ENCODE peak calls at places on chromosome 17, in eight cellular contexts. One of them, this sample, is unnamed.
A peak's percentile ranks its signal among the peaks of the same experiment; 100 is the strongest.

GRCh38 chr17:72069744-72070143 is 51.1 kb upstream of the SOX9 start:
- DNase-seq in CD8-positive, alpha-beta T cell: no peak
- DNase-seq in ascending aorta: no peak
- DNase-seq in substantia nigra: no peak
- DNase-seq in neural progenitor cell: no peak
- DNase-seq in GM23248: no peak
- DNase-seq in Panc1: no peak
- DNase-seq in CD8-positive, alpha-beta memory T cell: no peak
- DNase-seq in this sample: no peak

GRCh38 chr17:4759776-4760236 is 11.9 kb upstream of the TM4SF5 start:
- DNase-seq in ascending aorta: no peak
- DNase-seq in CD8-positive, alpha-beta T cell: no peak
- DNase-seq in neural progenitor cell: no peak
- DNase-seq in GM23248: no peak
- DNase-seq in CD8-positive, alpha-beta memory T cell: no peak
- DNase-seq in Panc1: no peak
- DNase-seq in substantia nigra: no peak
- DNase-seq in this sample: no peak

GRCh38 chr17:60231234-60231633 is 81.5 kb downstream of the CA4 start:
- DNase-seq in CD8-positive, alpha-beta memory T cell: no peak
- DNase-seq in CD8-positive, alpha-beta T cell: no peak
- DNase-seq in Panc1: no peak
- DNase-seq in ascending aorta: no peak
- DNase-seq in substantia nigra: no peak
- DNase-seq in neural progenitor cell: peak; percentile 4
- DNase-seq in GM23248: peak; percentile 62
- DNase-seq in this sample: no peak

GRCh38 chr17:28545787-28546415 is 6.5 kb downstream of the UNC119 start:
- DNase-seq in CD8-positive, alpha-beta T cell: no peak
- DNase-seq in CD8-positive, alpha-beta memory T cell: no peak
- DNase-seq in neural progenitor cell: no peak
- DNase-seq in GM23248: no peak
- DNase-seq in substantia nigra: no peak
- DNase-seq in ascending aorta: no peak
- DNase-seq in Panc1: no peak
- DNase-seq in this sample: no peak

GRCh38 chr17:12789075-12789975 is at the start of gene ARHGAP44:
- DNase-seq in substantia nigra: peak; percentile 41
- DNase-seq in neural progenitor cell: peak; percentile 90
- DNase-seq in CD8-positive, alpha-beta T cell: no peak
- DNase-seq in ascending aorta: no peak
- DNase-seq in CD8-positive, alpha-beta memory T cell: no peak
- DNase-seq in GM23248: peak; percentile 76
- DNase-seq in Panc1: no peak
- DNase-seq in this sample: peak; percentile 12

GRCh38 chr17:3004150-3004801 is 59.1 kb downstream of the OR1D5 start:
- DNase-seq in ascending aorta: peak; percentile 99
- DNase-seq in Panc1: peak; percentile 61
- DNase-seq in CD8-positive, alpha-beta memory T cell: peak; percentile 71
- DNase-seq in substantia nigra: peak; percentile 99
- DNase-seq in GM23248: peak; percentile 98
- DNase-seq in CD8-positive, alpha-beta T cell: peak; percentile 60
- DNase-seq in neural progenitor cell: no peak
- DNase-seq in this sample: peak; percentile 73

GRCh38 chr17:60792250-60792898 is 114.7 kb downstream of the BCAS3 start:
- DNase-seq in CD8-positive, alpha-beta memory T cell: no peak
- DNase-seq in neural progenitor cell: no peak
- DNase-seq in ascending aorta: peak; percentile 12
- DNase-seq in GM23248: peak; percentile 41
- DNase-seq in substantia nigra: no peak
- DNase-seq in Panc1: no peak
- DNase-seq in CD8-positive, alpha-beta T cell: no peak
- DNase-seq in this sample: no peak

GRCh38 chr17:17419621-17420020 is 57.2 kb upstream of the MED9 start:
- DNase-seq in Panc1: no peak
- DNase-seq in neural progenitor cell: no peak
- DNase-seq in CD8-positive, alpha-beta T cell: no peak
- DNase-seq in GM23248: no peak
- DNase-seq in CD8-positive, alpha-beta memory T cell: no peak
- DNase-seq in substantia nigra: peak; percentile 76
- DNase-seq in ascending aorta: no peak
- DNase-seq in this sample: no peak

GRCh38 chr17:79633937-79634813 is 23.3 kb upstream of the RBFOX3 start:
- DNase-seq in Panc1: no peak
- DNase-seq in neural progenitor cell: no peak
- DNase-seq in substantia nigra: no peak
- DNase-seq in ascending aorta: no peak
- DNase-seq in CD8-positive, alpha-beta T cell: no peak
- DNase-seq in CD8-positive, alpha-beta memory T cell: peak; percentile 7
- DNase-seq in GM23248: no peak
- DNase-seq in this sample: no peak

GRCh38 chr17:77365584-77366186 is 224.9 kb downstream of the SEC14L1 start:
- DNase-seq in neural progenitor cell: no peak
- DNase-seq in GM23248: peak; percentile 93
- DNase-seq in Panc1: no peak
- DNase-seq in ascending aorta: peak; percentile 68
- DNase-seq in substantia nigra: peak; percentile 58
- DNase-seq in CD8-positive, alpha-beta T cell: peak; percentile 44
- DNase-seq in CD8-positive, alpha-beta memory T cell: peak; percentile 50
- DNase-seq in this sample: no peak

GRCh38 chr17:60102632-60103047 is 23.9 kb upstream of the HEATR6 start:
- DNase-seq in ascending aorta: no peak
- DNase-seq in substantia nigra: peak; percentile 19
- DNase-seq in GM23248: peak; percentile 78
- DNase-seq in CD8-positive, alpha-beta T cell: no peak
- DNase-seq in CD8-positive, alpha-beta memory T cell: no peak
- DNase-seq in Panc1: no peak
- DNase-seq in neural progenitor cell: no peak
- DNase-seq in this sample: no peak

GRCh38 chr17:29179232-29180036 is 764 bp downstream of the MYO18A start:
- DNase-seq in neural progenitor cell: peak; percentile 89
- DNase-seq in Panc1: no peak
- DNase-seq in CD8-positive, alpha-beta memory T cell: no peak
- DNase-seq in ascending aorta: no peak
- DNase-seq in substantia nigra: peak; percentile 46
- DNase-seq in GM23248: peak; percentile 41
- DNase-seq in CD8-positive, alpha-beta T cell: no peak
- DNase-seq in this sample: peak; percentile 16

GRCh38 chr17:72126575-72127486 is 6.0 kb downstream of the SOX9 start:
- DNase-seq in substantia nigra: peak; percentile 20
- DNase-seq in CD8-positive, alpha-beta T cell: no peak
- DNase-seq in GM23248: peak; percentile 88
- DNase-seq in ascending aorta: no peak
- DNase-seq in CD8-positive, alpha-beta memory T cell: no peak
- DNase-seq in neural progenitor cell: no peak
- DNase-seq in Panc1: no peak
- DNase-seq in this sample: no peak

GRCh38 chr17:8861482-8862181 is 5.8 kb downstream of the PIK3R6 start:
- DNase-seq in substantia nigra: no peak
- DNase-seq in Panc1: no peak
- DNase-seq in CD8-positive, alpha-beta memory T cell: no peak
- DNase-seq in GM23248: no peak
- DNase-seq in neural progenitor cell: no peak
- DNase-seq in CD8-positive, alpha-beta T cell: no peak
- DNase-seq in ascending aorta: no peak
- DNase-seq in this sample: no peak

GRCh38 chr17:34099859-34100258 is 155.2 kb upstream of the CCL2 start:
- DNase-seq in neural progenitor cell: no peak
- DNase-seq in substantia nigra: no peak
- DNase-seq in CD8-positive, alpha-beta memory T cell: no peak
- DNase-seq in Panc1: no peak
- DNase-seq in GM23248: no peak
- DNase-seq in CD8-positive, alpha-beta T cell: no peak
- DNase-seq in ascending aorta: no peak
- DNase-seq in this sample: no peak

GRCh38 chr17:7538891-7539290 is 10.0 kb upstream of the TNFSF12 start:
- DNase-seq in ascending aorta: no peak
- DNase-seq in neural progenitor cell: no peak
- DNase-seq in GM23248: peak; percentile 23
- DNase-seq in Panc1: no peak
- DNase-seq in CD8-positive, alpha-beta memory T cell: no peak
- DNase-seq in CD8-positive, alpha-beta T cell: no peak
- DNase-seq in substantia nigra: no peak
- DNase-seq in this sample: no peak

GRCh38 chr17:50986989-50987660 is 121.0 kb upstream of the TOB1 start:
- DNase-seq in Panc1: no peak
- DNase-seq in GM23248: peak; percentile 80
- DNase-seq in CD8-positive, alpha-beta memory T cell: no peak
- DNase-seq in neural progenitor cell: no peak
- DNase-seq in substantia nigra: no peak
- DNase-seq in CD8-positive, alpha-beta T cell: no peak
- DNase-seq in ascending aorta: no peak
- DNase-seq in this sample: no peak

DNA sequence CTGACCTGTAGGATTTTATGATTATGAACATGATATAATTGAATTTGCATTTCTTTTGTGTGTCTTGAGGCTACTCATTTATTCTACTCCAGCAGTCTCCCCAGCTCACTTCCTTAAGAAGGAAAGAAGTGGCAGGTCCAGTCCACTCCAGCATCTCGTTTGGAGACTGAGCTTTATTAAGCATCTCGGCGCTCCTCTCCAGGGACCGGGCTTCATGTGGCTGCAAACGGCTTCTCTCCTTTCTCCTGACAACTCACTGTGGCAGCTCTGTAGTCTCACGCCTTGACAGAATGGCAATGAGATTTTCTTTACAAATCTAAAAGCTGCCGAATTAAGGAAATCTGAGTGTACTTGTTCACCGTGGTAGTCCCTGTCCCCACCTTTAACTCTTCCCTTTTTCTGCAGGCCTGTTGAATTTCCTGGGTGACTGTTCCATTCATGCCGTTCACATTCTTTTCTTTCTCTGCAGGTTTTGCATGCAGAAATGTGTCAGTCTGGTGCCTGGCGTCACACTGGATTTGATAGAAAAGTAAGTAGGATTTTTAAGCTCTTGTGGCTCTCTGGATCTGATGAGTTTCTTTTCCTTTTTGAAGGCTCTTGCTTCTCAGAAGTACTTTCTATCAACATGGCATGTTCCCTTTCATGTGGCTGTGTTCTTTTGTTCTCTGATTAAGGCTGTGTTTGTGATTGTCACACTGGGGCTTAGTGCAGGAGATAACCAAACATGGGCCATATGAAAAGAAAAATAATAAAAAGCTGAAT is 200.5 kb upstream of the CHMP6 start:
- DNase-seq in neural progenitor cell: no peak
- DNase-seq in ascending aorta: no peak
- DNase-seq in CD8-positive, alpha-beta T cell: no peak
- DNase-seq in CD8-positive, alpha-beta memory T cell: no peak
- DNase-seq in substantia nigra: no peak
- DNase-seq in Panc1: no peak
- DNase-seq in GM23248: peak; percentile 24
- DNase-seq in this sample: no peak
- H3K27ac ChIP-seq in neural progenitor cell: no peak overlapping the region
- H3K27ac ChIP-seq in ascending aorta: peak overlapping the region; percentile 9
- H3K27ac ChIP-seq in CD8-positive, alpha-beta T cell: peak overlapping the region; percentile 24
- H3K27ac ChIP-seq in CD8-positive, alpha-beta memory T cell: peak overlapping the region; percentile 48
- H3K27ac ChIP-seq in substantia nigra: peak overlapping the region; percentile 67
- H3K27ac ChIP-seq in Panc1: peak overlapping the region; percentile 96
- H3K27ac ChIP-seq in GM23248: peak overlapping the region; percentile 60
- H3K27ac ChIP-seq in this sample: no peak overlapping the region

GRCh38 chr17:75707096-75707720 is 14.1 kb upstream of the ITGB4 start:
- DNase-seq in substantia nigra: no peak
- DNase-seq in GM23248: peak; percentile 30
- DNase-seq in neural progenitor cell: no peak
- DNase-seq in CD8-positive, alpha-beta T cell: no peak
- DNase-seq in Panc1: no peak
- DNase-seq in ascending aorta: no peak
- DNase-seq in CD8-positive, alpha-beta memory T cell: no peak
- DNase-seq in this sample: no peak

GRCh38 chr17:75703591-75703990 is 17.7 kb upstream of the ITGB4 start:
- DNase-seq in CD8-positive, alpha-beta memory T cell: no peak
- DNase-seq in ascending aorta: no peak
- DNase-seq in substantia nigra: no peak
- DNase-seq in neural progenitor cell: no peak
- DNase-seq in CD8-positive, alpha-beta T cell: no peak
- DNase-seq in Panc1: no peak
- DNase-seq in GM23248: peak; percentile 40
- DNase-seq in this sample: no peak

GRCh38 chr17:75704963-75705875 is 16.0 kb upstream of the ITGB4 start:
- DNase-seq in CD8-positive, alpha-beta memory T cell: no peak
- DNase-seq in Panc1: no peak
- DNase-seq in GM23248: no peak
- DNase-seq in substantia nigra: no peak
- DNase-seq in neural progenitor cell: no peak
- DNase-seq in CD8-positive, alpha-beta T cell: no peak
- DNase-seq in ascending aorta: no peak
- DNase-seq in this sample: no peak

GRCh38 chr17:75703191-75703590 is 18.1 kb upstream of the ITGB4 start:
- DNase-seq in CD8-positive, alpha-beta memory T cell: no peak
- DNase-seq in CD8-positive, alpha-beta T cell: no peak
- DNase-seq in neural progenitor cell: no peak
- DNase-seq in GM23248: no peak
- DNase-seq in Panc1: no peak
- DNase-seq in ascending aorta: no peak
- DNase-seq in substantia nigra: no peak
- DNase-seq in this sample: no peak

GRCh38 chr17:75706042-75706728 is 15.1 kb upstream of the ITGB4 start:
- DNase-seq in CD8-positive, alpha-beta memory T cell: no peak
- DNase-seq in ascending aorta: no peak
- DNase-seq in CD8-positive, alpha-beta T cell: no peak
- DNase-seq in neural progenitor cell: no peak
- DNase-seq in GM23248: no peak
- DNase-seq in substantia nigra: no peak
- DNase-seq in Panc1: no peak
- DNase-seq in this sample: no peak
- H3K27ac ChIP-seq in CD8-positive, alpha-beta memory T cell: no peak overlapping the region
- H3K27ac ChIP-seq in ascending aorta: no peak overlapping the region
- H3K27ac ChIP-seq in CD8-positive, alpha-beta T cell: no peak overlapping the region
- H3K27ac ChIP-seq in neural progenitor cell: no peak overlapping the region
- H3K27ac ChIP-seq in GM23248: no peak overlapping the region
- H3K27ac ChIP-seq in substantia nigra: peak overlapping the region; percentile 83
- H3K27ac ChIP-seq in Panc1: peak overlapping the region; percentile 78
- H3K27ac ChIP-seq in this sample: peak overlapping the region; percentile 65

GRCh38 chr17:82449136-82449882 is 1.2 kb downstream of the CYBC1 start:
- DNase-seq in ascending aorta: peak; percentile 29
- DNase-seq in GM23248: no peak
- DNase-seq in Panc1: no peak
- DNase-seq in neural progenitor cell: peak; percentile 27
- DNase-seq in CD8-positive, alpha-beta T cell: peak; percentile 79
- DNase-seq in substantia nigra: no peak
- DNase-seq in CD8-positive, alpha-beta memory T cell: peak; percentile 88
- DNase-seq in this sample: no peak
- H3K27ac ChIP-seq in ascending aorta: peak overlapping the region; percentile 94
- H3K27ac ChIP-seq in GM23248: no peak overlapping the region
- H3K27ac ChIP-seq in Panc1: peak overlapping the region; percentile 78
- H3K27ac ChIP-seq in neural progenitor cell: no peak overlapping the region
- H3K27ac ChIP-seq in CD8-positive, alpha-beta T cell: peak overlapping the region; percentile 87
- H3K27ac ChIP-seq in substantia nigra: peak overlapping the region; percentile 94
- H3K27ac ChIP-seq in CD8-positive, alpha-beta memory T cell: peak overlapping the region; percentile 92
- H3K27ac ChIP-seq in this sample: no peak overlapping the region

DNA sequence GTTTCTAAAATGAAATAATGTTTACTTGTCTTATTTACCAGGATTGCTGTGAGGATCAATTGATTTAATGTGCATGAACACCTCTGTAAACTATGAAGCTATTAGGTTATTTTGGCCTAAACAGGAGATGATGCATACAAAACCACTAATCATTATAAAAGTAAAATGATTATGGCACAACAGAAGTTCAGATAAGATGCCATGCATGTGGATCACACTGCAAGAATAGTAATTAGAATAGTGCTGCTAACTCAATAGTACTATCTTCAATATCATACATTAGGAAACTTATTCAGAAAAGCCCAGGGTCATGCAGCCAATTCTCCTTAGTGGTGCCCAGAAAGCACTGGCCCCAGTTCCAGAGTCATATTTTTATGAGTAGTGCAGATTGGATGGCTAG is 66.9 kb downstream of the TMEM100 start:
- DNase-seq in Panc1: no peak
- DNase-seq in CD8-positive, alpha-beta T cell: no peak
- DNase-seq in ascending aorta: no peak
- DNase-seq in CD8-positive, alpha-beta memory T cell: no peak
- DNase-seq in substantia nigra: no peak
- DNase-seq in GM23248: no peak
- DNase-seq in neural progenitor cell: no peak
- DNase-seq in this sample: no peak
- H3K27ac ChIP-seq in Panc1: no peak overlapping the region
- H3K27ac ChIP-seq in CD8-positive, alpha-beta T cell: no peak overlapping the region
- H3K27ac ChIP-seq in ascending aorta: no peak overlapping the region
- H3K27ac ChIP-seq in CD8-positive, alpha-beta memory T cell: no peak overlapping the region
- H3K27ac ChIP-seq in substantia nigra: no peak overlapping the region
- H3K27ac ChIP-seq in GM23248: no peak overlapping the region
- H3K27ac ChIP-seq in neural progenitor cell: no peak overlapping the region
- H3K27ac ChIP-seq in this sample: no peak overlapping the region

This sample was measured in epithelial cell of prostate.